ENCODE peak calls at places on chromosomes 12 and 14, in eight cellular contexts. One of them, this sample, is unnamed.
A peak's percentile ranks its signal among the peaks of the same experiment; 100 is the strongest.

GRCh38 chr14:64510127-64510808 is 5.7 kb downstream of the ZBTB1 start:
- DNase-seq in neural crest cell: no peak
- DNase-seq in RCC 7860: no peak
- DNase-seq in mammary epithelial cell: no peak
- DNase-seq in stimulated activated naive CD8-positive, alpha-beta T cell treated with anti-CD3 and anti-CD28 coated beads, Interleukin-15, amount 100 ng/mL, for 72 hours: no peak
- DNase-seq in activated T-cell treated with anti-CD3 and anti-CD28 coated beads for 24 hours: no peak
- DNase-seq in neural progenitor cell: no peak
- DNase-seq in fibroblast of pulmonary artery: no peak
- DNase-seq in this sample: no peak

GRCh38 chr14:77014004-77014604 is 14.4 kb downstream of the IRF2BPL start:
- DNase-seq in mammary epithelial cell: no peak
- DNase-seq in neural crest cell: no peak
- DNase-seq in stimulated activated naive CD8-positive, alpha-beta T cell treated with anti-CD3 and anti-CD28 coated beads, Interleukin-15, amount 100 ng/mL, for 72 hours: no peak
- DNase-seq in RCC 7860: no peak
- DNase-seq in activated T-cell treated with anti-CD3 and anti-CD28 coated beads for 24 hours: no peak
- DNase-seq in fibroblast of pulmonary artery: peak; percentile 65
- DNase-seq in neural progenitor cell: peak; percentile 65
- DNase-seq in this sample: no peak

GRCh38 chr12:50662121-50662480 is 101.8 kb upstream of the ATF1 start:
- DNase-seq in activated T-cell treated with anti-CD3 and anti-CD28 coated beads for 24 hours: no peak
- DNase-seq in RCC 7860: no peak
- DNase-seq in mammary epithelial cell: no peak
- DNase-seq in neural crest cell: no peak
- DNase-seq in stimulated activated naive CD8-positive, alpha-beta T cell treated with anti-CD3 and anti-CD28 coated beads, Interleukin-15, amount 100 ng/mL, for 72 hours: no peak
- DNase-seq in neural progenitor cell: no peak
- DNase-seq in fibroblast of pulmonary artery: peak; percentile 42
- DNase-seq in this sample: no peak

GRCh38 chr12:666766-667308 is 3.6 kb upstream of the NINJ2 start:
- DNase-seq in fibroblast of pulmonary artery: no peak
- DNase-seq in activated T-cell treated with anti-CD3 and anti-CD28 coated beads for 24 hours: no peak
- DNase-seq in RCC 7860: no peak
- DNase-seq in neural progenitor cell: peak; percentile 7
- DNase-seq in neural crest cell: no peak
- DNase-seq in stimulated activated naive CD8-positive, alpha-beta T cell treated with anti-CD3 and anti-CD28 coated beads, Interleukin-15, amount 100 ng/mL, for 72 hours: peak; percentile 56
- DNase-seq in mammary epithelial cell: peak; percentile 59
- DNase-seq in this sample: no peak

GRCh38 chr12:6771509-6772330 is 600 bp upstream of the LAG3 start:
- DNase-seq in mammary epithelial cell: no peak
- DNase-seq in neural progenitor cell: no peak
- DNase-seq in RCC 7860: no peak
- DNase-seq in neural crest cell: no peak
- DNase-seq in activated T-cell treated with anti-CD3 and anti-CD28 coated beads for 24 hours: no peak
- DNase-seq in stimulated activated naive CD8-positive, alpha-beta T cell treated with anti-CD3 and anti-CD28 coated beads, Interleukin-15, amount 100 ng/mL, for 72 hours: no peak
- DNase-seq in fibroblast of pulmonary artery: no peak
- DNase-seq in this sample: no peak

GRCh38 chr14:99605299-99605961 is 1.4 kb upstream of the CCDC85C start:
- DNase-seq in mammary epithelial cell: peak; percentile 66
- DNase-seq in neural crest cell: peak; percentile 44
- DNase-seq in stimulated activated naive CD8-positive, alpha-beta T cell treated with anti-CD3 and anti-CD28 coated beads, Interleukin-15, amount 100 ng/mL, for 72 hours: peak; percentile 64
- DNase-seq in fibroblast of pulmonary artery: peak; percentile 48
- DNase-seq in RCC 7860: peak; percentile 44
- DNase-seq in neural progenitor cell: peak; percentile 76
- DNase-seq in activated T-cell treated with anti-CD3 and anti-CD28 coated beads for 24 hours: peak; percentile 64
- DNase-seq in this sample: no peak

GRCh38 chr14:35688427-35688826 is 120.7 kb downstream of the RALGAPA1 start:
- DNase-seq in activated T-cell treated with anti-CD3 and anti-CD28 coated beads for 24 hours: no peak
- DNase-seq in neural crest cell: no peak
- DNase-seq in stimulated activated naive CD8-positive, alpha-beta T cell treated with anti-CD3 and anti-CD28 coated beads, Interleukin-15, amount 100 ng/mL, for 72 hours: no peak
- DNase-seq in neural progenitor cell: no peak
- DNase-seq in mammary epithelial cell: no peak
- DNase-seq in RCC 7860: no peak
- DNase-seq in fibroblast of pulmonary artery: no peak
- DNase-seq in this sample: no peak

GRCh38 chr12:8860165-8860961 is 37.9 kb downstream of the A2ML1 start:
- DNase-seq in activated T-cell treated with anti-CD3 and anti-CD28 coated beads for 24 hours: peak; percentile 7
- DNase-seq in fibroblast of pulmonary artery: peak; percentile 67
- DNase-seq in RCC 7860: no peak
- DNase-seq in mammary epithelial cell: peak; percentile 50
- DNase-seq in neural progenitor cell: peak; percentile 72
- DNase-seq in stimulated activated naive CD8-positive, alpha-beta T cell treated with anti-CD3 and anti-CD28 coated beads, Interleukin-15, amount 100 ng/mL, for 72 hours: peak; percentile 10
- DNase-seq in neural crest cell: peak; percentile 10
- DNase-seq in this sample: peak; percentile 15

GRCh38 chr14:33435911-33436310 is 497.2 kb downstream of the NPAS3 start:
- DNase-seq in activated T-cell treated with anti-CD3 and anti-CD28 coated beads for 24 hours: no peak
- DNase-seq in fibroblast of pulmonary artery: peak; percentile 84
- DNase-seq in neural crest cell: no peak
- DNase-seq in neural progenitor cell: no peak
- DNase-seq in stimulated activated naive CD8-positive, alpha-beta T cell treated with anti-CD3 and anti-CD28 coated beads, Interleukin-15, amount 100 ng/mL, for 72 hours: no peak
- DNase-seq in mammary epithelial cell: peak; percentile 69
- DNase-seq in RCC 7860: peak; percentile 58
- DNase-seq in this sample: peak; percentile 82

GRCh38 chr14:104202259-104203070 is 64.1 kb downstream of the KIF26A start:
- DNase-seq in neural crest cell: no peak
- DNase-seq in RCC 7860: no peak
- DNase-seq in stimulated activated naive CD8-positive, alpha-beta T cell treated with anti-CD3 and anti-CD28 coated beads, Interleukin-15, amount 100 ng/mL, for 72 hours: no peak
- DNase-seq in fibroblast of pulmonary artery: no peak
- DNase-seq in neural progenitor cell: no peak
- DNase-seq in mammary epithelial cell: no peak
- DNase-seq in activated T-cell treated with anti-CD3 and anti-CD28 coated beads for 24 hours: no peak
- DNase-seq in this sample: no peak

GRCh38 chr14:54692261-54692861 is 125.4 kb downstream of the SAMD4A start:
- DNase-seq in neural crest cell: no peak
- DNase-seq in stimulated activated naive CD8-positive, alpha-beta T cell treated with anti-CD3 and anti-CD28 coated beads, Interleukin-15, amount 100 ng/mL, for 72 hours: no peak
- DNase-seq in fibroblast of pulmonary artery: peak; percentile 70
- DNase-seq in neural progenitor cell: no peak
- DNase-seq in mammary epithelial cell: no peak
- DNase-seq in activated T-cell treated with anti-CD3 and anti-CD28 coated beads for 24 hours: no peak
- DNase-seq in RCC 7860: no peak
- DNase-seq in this sample: no peak

GRCh38 chr12:119005085-119005484 is 23.7 kb downstream of the SRRM4 start:
- DNase-seq in activated T-cell treated with anti-CD3 and anti-CD28 coated beads for 24 hours: no peak
- DNase-seq in neural crest cell: no peak
- DNase-seq in mammary epithelial cell: no peak
- DNase-seq in RCC 7860: no peak
- DNase-seq in neural progenitor cell: peak; percentile 31
- DNase-seq in fibroblast of pulmonary artery: no peak
- DNase-seq in stimulated activated naive CD8-positive, alpha-beta T cell treated with anti-CD3 and anti-CD28 coated beads, Interleukin-15, amount 100 ng/mL, for 72 hours: no peak
- DNase-seq in this sample: no peak

GRCh38 chr12:12927211-12928079 is 24.5 kb downstream of the GPRC5D start:
- DNase-seq in neural progenitor cell: no peak
- DNase-seq in activated T-cell treated with anti-CD3 and anti-CD28 coated beads for 24 hours: no peak
- DNase-seq in fibroblast of pulmonary artery: peak; percentile 77
- DNase-seq in mammary epithelial cell: peak; percentile 60
- DNase-seq in stimulated activated naive CD8-positive, alpha-beta T cell treated with anti-CD3 and anti-CD28 coated beads, Interleukin-15, amount 100 ng/mL, for 72 hours: peak; percentile 50
- DNase-seq in RCC 7860: peak; percentile 88
- DNase-seq in neural crest cell: peak; percentile 66
- DNase-seq in this sample: no peak

GRCh38 chr14:100408350-100409015 is 85.3 kb downstream of the SLC25A47 start:
- DNase-seq in mammary epithelial cell: no peak
- DNase-seq in fibroblast of pulmonary artery: peak; percentile 79
- DNase-seq in activated T-cell treated with anti-CD3 and anti-CD28 coated beads for 24 hours: no peak
- DNase-seq in neural crest cell: no peak
- DNase-seq in neural progenitor cell: no peak
- DNase-seq in RCC 7860: no peak
- DNase-seq in stimulated activated naive CD8-positive, alpha-beta T cell treated with anti-CD3 and anti-CD28 coated beads, Interleukin-15, amount 100 ng/mL, for 72 hours: no peak
- DNase-seq in this sample: peak; percentile 91

GRCh38 chr12:17060260-17060659 is 454.3 kb upstream of the LMO3 start:
- DNase-seq in neural crest cell: no peak
- DNase-seq in stimulated activated naive CD8-positive, alpha-beta T cell treated with anti-CD3 and anti-CD28 coated beads, Interleukin-15, amount 100 ng/mL, for 72 hours: no peak
- DNase-seq in activated T-cell treated with anti-CD3 and anti-CD28 coated beads for 24 hours: no peak
- DNase-seq in RCC 7860: peak; percentile 32
- DNase-seq in mammary epithelial cell: peak; percentile 4
- DNase-seq in neural progenitor cell: no peak
- DNase-seq in fibroblast of pulmonary artery: no peak
- DNase-seq in this sample: no peak

GRCh38 chr12:30818562-30818961 is 63.8 kb upstream of the CAPRIN2 start:
- DNase-seq in stimulated activated naive CD8-positive, alpha-beta T cell treated with anti-CD3 and anti-CD28 coated beads, Interleukin-15, amount 100 ng/mL, for 72 hours: no peak
- DNase-seq in fibroblast of pulmonary artery: no peak
- DNase-seq in neural crest cell: no peak
- DNase-seq in neural progenitor cell: no peak
- DNase-seq in activated T-cell treated with anti-CD3 and anti-CD28 coated beads for 24 hours: no peak
- DNase-seq in RCC 7860: no peak
- DNase-seq in mammary epithelial cell: no peak
- DNase-seq in this sample: no peak

GRCh38 chr14:45112886-45113772 is 21.2 kb downstream of the FKBP3 start:
- DNase-seq in stimulated activated naive CD8-positive, alpha-beta T cell treated with anti-CD3 and anti-CD28 coated beads, Interleukin-15, amount 100 ng/mL, for 72 hours: no peak
- DNase-seq in mammary epithelial cell: no peak
- DNase-seq in RCC 7860: no peak
- DNase-seq in neural progenitor cell: no peak
- DNase-seq in neural crest cell: no peak
- DNase-seq in activated T-cell treated with anti-CD3 and anti-CD28 coated beads for 24 hours: no peak
- DNase-seq in fibroblast of pulmonary artery: peak; percentile 14
- DNase-seq in this sample: peak; percentile 47

GRCh38 chr14:61553730-61554641 is 141.3 kb upstream of the HIF1A start:
- DNase-seq in RCC 7860: peak; percentile 86
- DNase-seq in stimulated activated naive CD8-positive, alpha-beta T cell treated with anti-CD3 and anti-CD28 coated beads, Interleukin-15, amount 100 ng/mL, for 72 hours: no peak
- DNase-seq in fibroblast of pulmonary artery: peak; percentile 95
- DNase-seq in activated T-cell treated with anti-CD3 and anti-CD28 coated beads for 24 hours: no peak
- DNase-seq in neural crest cell: no peak
- DNase-seq in neural progenitor cell: peak; percentile 67
- DNase-seq in mammary epithelial cell: peak; percentile 97
- DNase-seq in this sample: peak; percentile 97

GRCh38 chr14:76918176-76918750 is 92.1 kb downstream of the LRRC74A start:
- DNase-seq in stimulated activated naive CD8-positive, alpha-beta T cell treated with anti-CD3 and anti-CD28 coated beads, Interleukin-15, amount 100 ng/mL, for 72 hours: no peak
- DNase-seq in mammary epithelial cell: no peak
- DNase-seq in activated T-cell treated with anti-CD3 and anti-CD28 coated beads for 24 hours: no peak
- DNase-seq in RCC 7860: peak; percentile 39
- DNase-seq in fibroblast of pulmonary artery: peak; percentile 92
- DNase-seq in neural crest cell: no peak
- DNase-seq in neural progenitor cell: no peak
- DNase-seq in this sample: peak; percentile 70

GRCh38 chr14:99524804-99525698 is 43.8 kb downstream of the CCNK start:
- DNase-seq in stimulated activated naive CD8-positive, alpha-beta T cell treated with anti-CD3 and anti-CD28 coated beads, Interleukin-15, amount 100 ng/mL, for 72 hours: no peak
- DNase-seq in neural progenitor cell: peak; percentile 67
- DNase-seq in activated T-cell treated with anti-CD3 and anti-CD28 coated beads for 24 hours: no peak
- DNase-seq in mammary epithelial cell: no peak
- DNase-seq in RCC 7860: peak; percentile 5
- DNase-seq in neural crest cell: no peak
- DNase-seq in fibroblast of pulmonary artery: peak; percentile 56
- DNase-seq in this sample: peak; percentile 16

GRCh38 chr14:54420478-54421116 is 20.6 kb downstream of the CNIH1 start:
- DNase-seq in neural progenitor cell: peak; percentile 53
- DNase-seq in activated T-cell treated with anti-CD3 and anti-CD28 coated beads for 24 hours: no peak
- DNase-seq in mammary epithelial cell: peak; percentile 34
- DNase-seq in stimulated activated naive CD8-positive, alpha-beta T cell treated with anti-CD3 and anti-CD28 coated beads, Interleukin-15, amount 100 ng/mL, for 72 hours: no peak
- DNase-seq in RCC 7860: no peak
- DNase-seq in fibroblast of pulmonary artery: peak; percentile 69
- DNase-seq in neural crest cell: peak; percentile 40
- DNase-seq in this sample: peak; percentile 54